ENCODE peak calls at places on chromosomes 13 and 19, in four cellular contexts. A is hepatocyte, H is endodermal cell, X is fibroblast of the aortic adventitia. O is an unnamed sample.

GRCh38 chr19:35268546-35269424 is at the start of gene USF2:
- DNase-seq in A (peak), X (peak), H (peak), O (no peak)

GRCh38 chr13:109790951-109791605 is 4.7 kb upstream of the IRS2 start:
- DNase-seq in A (peak), X (no peak), H (peak), O (no peak)

GRCh38 chr13:104949840-104950805 is 1585.3 kb downstream of the EFNB2 start:
- DNase-seq in H (no peak), A (no peak), X (no peak), O (no peak)

GRCh38 chr19:17081672-17082630 is 6.4 kb downstream of the MYO9B start:
- DNase-seq in H (no peak), A (no peak), X (peak), O (no peak)

GRCh38 chr13:73772449-73773186 is 361.6 kb downstream of the KLF12 start:
- DNase-seq in H (no peak), X (no peak), A (no peak), O (no peak)

GRCh38 chr19:7883796-7884570 is 4.3 kb upstream of the LRRC8E start:
- DNase-seq in H (no peak), A (no peak), X (peak), O (no peak)

GRCh38 chr13:93857126-93857525 is 622.4 kb downstream of the DCT start:
- DNase-seq in A (no peak), H (no peak), X (peak), O (no peak)

GRCh38 chr19:6685962-6686627 is 16.1 kb upstream of the TNFSF14 start:
- DNase-seq in X (no peak), H (no peak), A (no peak), O (no peak)

GRCh38 chr13:89454736-89455135 is 1783.6 kb downstream of the SLITRK5 start:
- DNase-seq in X (no peak), H (no peak), A (no peak), O (no peak)

GRCh38 chr13:112690242-112690943 is 555 bp downstream of the ATP11A start:
- DNase-seq in H (peak), X (peak), A (peak), O (no peak)

GRCh38 chr13:93430346-93430745 is 203.7 kb downstream of the GPC6 start:
- DNase-seq in H (no peak), A (no peak), X (no peak), O (no peak)

GRCh38 chr13:106152047-106152446 is 383.4 kb downstream of the EFNB2 start:
- DNase-seq in A (no peak), X (no peak), H (no peak), O (no peak)

GRCh38 chr19:44596428-44597130 is 16.8 kb upstream of the IGSF23 start:
- DNase-seq in X (no peak), H (no peak), A (peak), O (no peak)

GRCh38 chr19:16936901-16937300 is 48.1 kb downstream of the F2RL3 start:
- DNase-seq in A (no peak), X (no peak), H (no peak), O (no peak)

GRCh38 chr19:55171440-55171839 is 5.0 kb upstream of the DNAAF3 start:
- DNase-seq in X (no peak), A (no peak), H (no peak), O (no peak)

GRCh38 chr19:55174425-55175116 is 5.5 kb downstream of the SYT5 start:
- DNase-seq in H (no peak), A (no peak), X (no peak), O (no peak)

GRCh38 chr19:55173717-55174409 is 6.2 kb downstream of the SYT5 start:
- DNase-seq in H (peak), X (peak), A (peak), O (no peak)

GRCh38 chr19:55173186-55173716 is 6.8 kb upstream of the DNAAF3 start:
- DNase-seq in X (no peak), A (no peak), H (peak), O (no peak)

GRCh38 chr19:55172741-55173140 is 6.3 kb upstream of the DNAAF3 start:
- DNase-seq in A (no peak), X (peak), H (peak), O (no peak)
- H3K4me3 ChIP-seq in A (no peak), X (peak), H (peak), O (peak)

GRCh38 chr19:3822683-3823344 is 36.6 kb upstream of the MATK start:
- DNase-seq in A (no peak), H (peak), X (no peak), O (no peak)

GRCh38 chr19:3821857-3822364 is 35.7 kb upstream of the MATK start:
- DNase-seq in X (peak), A (peak), H (peak), O (no peak)

GRCh38 chr19:3823345-3823704 is 37.1 kb upstream of the MATK start:
- DNase-seq in H (peak), A (no peak), X (no peak), O (no peak)

GRCh38 chr19:3819989-3820388 is 33.8 kb upstream of the MATK start:
- DNase-seq in H (no peak), A (no peak), X (no peak), O (no peak)

GRCh38 chr19:3821156-3821555 is 35.0 kb upstream of the MATK start:
- DNase-seq in X (no peak), A (no peak), H (no peak), O (no peak)
- TF ChIP-seq CTCF in X (no peak), A (no peak), H (no peak), O (no peak)

GRCh38 chr19:43313711-43314495 is 39.6 kb upstream of the CD177 start:
- DNase-seq in A (no peak), X (no peak), H (no peak), O (no peak)

GRCh38 chr19:43315851-43316250 is 37.6 kb upstream of the CD177 start:
- DNase-seq in A (peak), H (peak), X (no peak), O (no peak)

GRCh38 chr19:43318796-43319314 is 34.6 kb upstream of the CD177 start:
- DNase-seq in X (no peak), H (no peak), A (no peak), O (no peak)

GRCh38 chr19:43318203-43318602 is 35.3 kb upstream of the CD177 start:
- DNase-seq in A (no peak), X (no peak), H (no peak), O (no peak)

GRCh38 chr19:43316591-43317319 is 36.7 kb upstream of the CD177 start:
- DNase-seq in X (peak), A (peak), H (peak), O (no peak)
- H3K4me3 ChIP-seq in X (no peak), A (no peak), H (peak), O (no peak)

GRCh38 chr13:32153056-32153455 is 121.5 kb downstream of the FRY start:
- DNase-seq in X (peak), H (no peak), A (no peak), O (peak)
- TF ChIP-seq CTCF in X (no peak), H (no peak), A (no peak), O (no peak)

GRCh38 chr19:18701250-18701608 is 17.7 kb downstream of the CRTC1 start:
- DNase-seq in X (no peak), A (no peak), H (no peak), O (no peak)
- H3K4me3 ChIP-seq in X (peak), A (no peak), H (no peak), O (peak)

O was measured in HFF-Myc.